ENCODE peak calls at places on chromosomes 3 and 15, in four cellular contexts. One of them, this sample, is unnamed.

GRCh38 chr3:140288575-140288974 is 353.6 kb downstream of the CLSTN2 start:
- DNase-seq in GM12878: no peak
- DNase-seq in SK-N-SH: no peak
- DNase-seq in PC-3: no peak
- DNase-seq in this sample: peak

GRCh38 chr15:96160269-96160668 is 170.2 kb upstream of the NR2F2 start:
- DNase-seq in GM12878: no peak
- DNase-seq in PC-3: no peak
- DNase-seq in SK-N-SH: no peak
- DNase-seq in this sample: no peak

GRCh38 chr3:1439395-1439794 is 346.6 kb downstream of the CNTN6 start:
- DNase-seq in PC-3: no peak
- DNase-seq in SK-N-SH: no peak
- DNase-seq in GM12878: no peak
- DNase-seq in this sample: no peak

GRCh38 chr15:26640601-26641000 is 132.3 kb downstream of the GABRB3 start:
- DNase-seq in SK-N-SH: no peak
- DNase-seq in PC-3: no peak
- DNase-seq in GM12878: no peak
- DNase-seq in this sample: no peak

GRCh38 chr3:88595025-88595424 is 445.3 kb downstream of the C3orf38 start:
- DNase-seq in GM12878: no peak
- DNase-seq in SK-N-SH: no peak
- DNase-seq in PC-3: no peak
- DNase-seq in this sample: no peak

GRCh38 chr3:16441306-16441898 is 72.1 kb downstream of the RFTN1 start:
- DNase-seq in SK-N-SH: peak
- DNase-seq in PC-3: no peak
- DNase-seq in GM12878: no peak
- DNase-seq in this sample: no peak

GRCh38 chr3:9770276-9770812 is 597 bp upstream of the CAMK1 start:
- DNase-seq in GM12878: no peak
- DNase-seq in PC-3: no peak
- DNase-seq in SK-N-SH: peak
- DNase-seq in this sample: no peak

GRCh38 chr3:4841783-4842440 is 137.3 kb upstream of the BHLHE40 start:
- DNase-seq in GM12878: no peak
- DNase-seq in SK-N-SH: no peak
- DNase-seq in PC-3: peak
- DNase-seq in this sample: peak

GRCh38 chr3:54033761-54034160 is 88.6 kb upstream of the CACNA2D3 start:
- DNase-seq in PC-3: no peak
- DNase-seq in GM12878: no peak
- DNase-seq in SK-N-SH: no peak
- DNase-seq in this sample: peak

GRCh38 chr3:74636981-74637380 is 22.5 kb upstream of the CNTN3 start:
- DNase-seq in PC-3: no peak
- DNase-seq in SK-N-SH: no peak
- DNase-seq in GM12878: no peak
- DNase-seq in this sample: no peak

GRCh38 chr3:115903843-115904242 is 280.5 kb downstream of the GAP43 start:
- DNase-seq in SK-N-SH: no peak
- DNase-seq in PC-3: peak
- DNase-seq in GM12878: no peak
- DNase-seq in this sample: no peak

GRCh38 chr3:53260286-53260785 is 4.5 kb upstream of the TKT start:
- DNase-seq in PC-3: no peak
- DNase-seq in SK-N-SH: no peak
- DNase-seq in GM12878: no peak
- DNase-seq in this sample: no peak

GRCh38 chr15:63189955-63190691 is 717 bp downstream of the RAB8B start:
- DNase-seq in GM12878: no peak
- DNase-seq in PC-3: no peak
- DNase-seq in SK-N-SH: no peak
- DNase-seq in this sample: no peak

GRCh38 chr3:44993471-44994205 is 17.6 kb downstream of the EXOSC7 start:
- DNase-seq in PC-3: peak
- DNase-seq in GM12878: no peak
- DNase-seq in SK-N-SH: no peak
- DNase-seq in this sample: peak

GRCh38 chr15:45885801-45886200 is 251.0 kb downstream of the SQOR start:
- DNase-seq in GM12878: no peak
- DNase-seq in PC-3: no peak
- DNase-seq in SK-N-SH: no peak
- DNase-seq in this sample: no peak

GRCh38 chr3:44894485-44894884 is 20.1 kb downstream of the TGM4 start:
- DNase-seq in GM12878: no peak
- DNase-seq in PC-3: no peak
- DNase-seq in SK-N-SH: no peak
- DNase-seq in this sample: no peak

GRCh38 chr15:62607643-62608042 is 434.9 kb upstream of the TPM1 start:
- DNase-seq in SK-N-SH: no peak
- DNase-seq in GM12878: no peak
- DNase-seq in PC-3: no peak
- DNase-seq in this sample: peak

GRCh38 chr15:50163719-50164410 is 18.1 kb upstream of the SLC27A2 start:
- DNase-seq in SK-N-SH: no peak
- DNase-seq in PC-3: no peak
- DNase-seq in GM12878: no peak
- DNase-seq in this sample: peak

GRCh38 chr15:67244966-67245478 is 9.4 kb downstream of the AAGAB start:
- DNase-seq in PC-3: no peak
- DNase-seq in SK-N-SH: no peak
- DNase-seq in GM12878: no peak
- DNase-seq in this sample: no peak

GRCh38 chr15:66785637-66786036 is 83.6 kb downstream of the SMAD6 start:
- DNase-seq in GM12878: no peak
- DNase-seq in PC-3: no peak
- DNase-seq in SK-N-SH: no peak
- DNase-seq in this sample: no peak

GRCh38 chr3:136404056-136404455 is 153.9 kb downstream of the PCCB start:
- DNase-seq in GM12878: no peak
- DNase-seq in SK-N-SH: no peak
- DNase-seq in PC-3: no peak
- DNase-seq in this sample: no peak

GRCh38 chr15:95581595-95581994 is 748.9 kb upstream of the NR2F2 start:
- DNase-seq in PC-3: no peak
- DNase-seq in GM12878: no peak
- DNase-seq in SK-N-SH: no peak
- DNase-seq in this sample: no peak

GRCh38 chr15:24075420-24076089 is 388.4 kb upstream of the NDN start:
- DNase-seq in SK-N-SH: no peak
- DNase-seq in GM12878: no peak
- DNase-seq in PC-3: peak
- DNase-seq in this sample: no peak

GRCh38 chr3:156648086-156648485 is 26.3 kb upstream of the TIPARP start:
- DNase-seq in SK-N-SH: no peak
- DNase-seq in PC-3: no peak
- DNase-seq in GM12878: no peak
- DNase-seq in this sample: peak

GRCh38 chr15:38829086-38829485 is 264.5 kb upstream of the RASGRP1 start:
- DNase-seq in GM12878: no peak
- DNase-seq in PC-3: no peak
- DNase-seq in SK-N-SH: no peak
- DNase-seq in this sample: no peak

GRCh38 chr3:115148142-115148790 is 1.2 kb upstream of the ZBTB20 start:
- DNase-seq in SK-N-SH: no peak
- DNase-seq in PC-3: peak
- DNase-seq in GM12878: no peak
- DNase-seq in this sample: no peak

GRCh38 chr3:193039058-193039457 is 121.4 kb upstream of the MB21D2 start:
- DNase-seq in GM12878: no peak
- DNase-seq in SK-N-SH: no peak
- DNase-seq in PC-3: no peak
- DNase-seq in this sample: no peak

GRCh38 chr3:2036096-2036495 is 62.6 kb upstream of the CNTN4 start:
- DNase-seq in PC-3: no peak
- DNase-seq in GM12878: no peak
- DNase-seq in SK-N-SH: no peak
- DNase-seq in this sample: no peak

GRCh38 chr3:45950686-45951600 is 7.7 kb downstream of the CXCR6 start:
- DNase-seq in PC-3: no peak
- DNase-seq in SK-N-SH: no peak
- DNase-seq in GM12878: no peak
- DNase-seq in this sample: no peak

GRCh38 chr15:73052679-73053397 is 575 bp downstream of the NEO1 start:
- DNase-seq in SK-N-SH: peak
- DNase-seq in GM12878: no peak
- DNase-seq in PC-3: no peak
- DNase-seq in this sample: peak

GRCh38 chr3:112984485-112984884 is 6.3 kb upstream of the GTPBP8 start:
- DNase-seq in SK-N-SH: no peak
- DNase-seq in PC-3: peak
- DNase-seq in GM12878: no peak
- DNase-seq in this sample: no peak

GRCh38 chr3:159185443-159186050 is 383.7 kb downstream of the MFSD1 start:
- DNase-seq in PC-3: no peak
- DNase-seq in GM12878: peak
- DNase-seq in SK-N-SH: no peak
- DNase-seq in this sample: no peak

GRCh38 chr3:9862391-9863235 is 17.4 kb downstream of the CIDEC start:
- DNase-seq in GM12878: no peak
- DNase-seq in PC-3: peak
- DNase-seq in SK-N-SH: peak
- DNase-seq in this sample: no peak

GRCh38 chr3:183342824-183343223 is 85.6 kb downstream of the MCF2L2 start:
- DNase-seq in PC-3: no peak
- DNase-seq in SK-N-SH: no peak
- DNase-seq in GM12878: no peak
- DNase-seq in this sample: no peak

GRCh38 chr3:71537211-71537611 is 46.3 kb downstream of the FOXP1 start:
- DNase-seq in PC-3: peak
- DNase-seq in GM12878: no peak
- DNase-seq in SK-N-SH: no peak
- DNase-seq in this sample: peak

GRCh38 chr3:129064969-129065726 is 4.6 kb downstream of the GP9 start:
- DNase-seq in GM12878: no peak
- DNase-seq in SK-N-SH: no peak
- DNase-seq in PC-3: no peak
- DNase-seq in this sample: no peak

GRCh38 chr15:94312946-94313345 is 81.6 kb downstream of the MCTP2 start:
- DNase-seq in PC-3: no peak
- DNase-seq in SK-N-SH: no peak
- DNase-seq in GM12878: no peak
- DNase-seq in this sample: peak

GRCh38 chr15:94305133-94305532 is 73.8 kb downstream of the MCTP2 start:
- DNase-seq in SK-N-SH: no peak
- DNase-seq in PC-3: no peak
- DNase-seq in GM12878: no peak
- DNase-seq in this sample: peak

DNA sequence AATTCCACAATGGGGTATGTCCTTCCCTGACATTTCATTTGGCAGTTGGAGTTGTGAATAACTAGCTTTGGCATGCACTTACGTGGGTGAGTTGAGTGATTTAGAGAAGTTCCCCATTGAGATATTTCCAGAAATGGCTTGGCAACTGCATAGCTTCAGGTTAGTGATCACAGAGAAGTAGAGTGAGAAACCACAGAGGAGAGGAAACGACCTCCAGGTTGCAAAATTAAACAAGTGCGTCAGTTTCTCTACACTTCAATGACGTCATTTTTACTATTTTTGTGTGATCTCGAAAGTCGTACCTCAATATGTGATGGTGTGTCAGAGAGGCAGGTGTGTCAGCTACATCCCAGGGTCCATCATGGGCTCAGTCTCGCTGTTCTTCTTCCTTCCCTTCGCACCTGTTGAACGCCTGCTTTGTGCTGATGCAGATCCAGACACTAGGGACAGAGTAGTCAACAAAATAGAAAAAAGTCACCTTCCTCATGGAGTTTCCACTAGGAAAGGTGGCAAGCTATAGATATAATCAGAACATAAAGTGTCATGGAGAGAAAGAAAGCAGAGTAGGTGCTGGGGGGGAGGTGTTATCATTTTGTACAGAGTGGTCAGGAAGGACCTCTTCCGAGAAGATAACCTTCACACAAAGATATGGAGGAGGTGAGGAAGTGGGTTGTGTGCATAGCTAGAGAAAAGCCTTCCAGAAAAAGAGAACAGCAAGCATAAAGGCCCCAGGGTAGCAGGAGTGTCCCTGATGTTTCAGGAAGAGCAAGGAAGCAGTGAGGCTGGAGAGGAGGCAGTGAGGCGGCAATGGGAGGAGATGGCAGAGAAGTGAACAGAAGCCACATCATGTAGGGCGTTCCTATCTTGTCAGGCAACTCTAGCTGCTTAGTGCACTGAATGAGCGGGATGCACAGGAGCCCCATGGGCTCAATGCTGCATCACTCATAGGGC is 75.6 kb downstream of the MCTP2 start:
- DNase-seq in SK-N-SH: no peak
- DNase-seq in PC-3: no peak
- DNase-seq in GM12878: peak
- DNase-seq in this sample: peak
- H2AFZ ChIP-seq in SK-N-SH: no peak
- H2AFZ ChIP-seq in PC-3: no peak
- H2AFZ ChIP-seq in GM12878: no peak
- H2AFZ ChIP-seq in this sample: no peak

DNA sequence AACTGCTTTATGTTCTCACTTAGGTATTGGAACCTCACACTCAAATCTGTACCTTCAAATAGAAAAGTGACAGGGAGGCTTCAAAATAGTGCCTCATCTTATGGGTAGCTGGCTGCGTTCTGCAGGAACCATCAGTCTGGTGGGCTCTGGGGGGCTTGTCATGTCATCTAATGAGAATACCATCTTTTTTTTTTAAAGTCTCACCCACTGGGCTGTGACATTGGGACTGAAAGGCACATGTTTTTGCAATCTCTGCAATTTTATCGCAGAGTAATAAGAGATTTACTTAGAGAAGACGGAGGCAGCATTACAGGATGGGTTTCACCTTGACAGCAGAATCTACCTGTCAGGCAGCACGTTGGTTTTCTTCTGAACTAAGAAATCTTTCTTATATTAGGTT is 28.4 kb downstream of the MINDY4B start:
- DNase-seq in GM12878: no peak
- DNase-seq in SK-N-SH: no peak
- DNase-seq in PC-3: no peak
- DNase-seq in this sample: no peak
- H3K4me2 ChIP-seq in GM12878: no peak
- H3K4me2 ChIP-seq in SK-N-SH: no peak
- H3K4me2 ChIP-seq in PC-3: no peak
- H3K4me2 ChIP-seq in this sample: no peak

GRCh38 chr15:74245342-74245931 is 9.3 kb downstream of the CCDC33 start:
- DNase-seq in PC-3: no peak
- DNase-seq in GM12878: no peak
- DNase-seq in SK-N-SH: peak
- DNase-seq in this sample: no peak
- H3K27ac ChIP-seq in PC-3: no peak
- H3K27ac ChIP-seq in GM12878: no peak
- H3K27ac ChIP-seq in SK-N-SH: no peak
- H3K27ac ChIP-seq in this sample: no peak

DNA sequence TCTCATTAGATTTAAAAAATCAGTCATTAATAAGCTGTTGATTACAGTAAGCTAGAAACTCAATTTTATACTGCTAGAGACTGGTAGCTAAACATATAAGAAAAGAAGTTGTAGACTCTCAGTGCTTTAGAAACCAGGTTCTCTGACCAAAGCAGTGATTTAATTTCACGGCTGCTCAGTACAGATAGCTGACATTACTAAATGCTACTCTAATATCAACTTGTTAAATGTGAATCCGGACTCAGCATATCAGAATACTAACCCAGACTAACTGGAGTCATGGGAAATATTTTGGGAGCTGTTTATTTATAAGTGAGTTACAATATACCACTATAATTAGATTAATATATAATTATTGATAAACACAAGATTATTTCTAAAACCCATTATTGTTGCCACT is 80.4 kb downstream of the NEDD4 start:
- DNase-seq in PC-3: no peak
- DNase-seq in SK-N-SH: no peak
- DNase-seq in GM12878: no peak
- DNase-seq in this sample: no peak
- H2AFZ ChIP-seq in PC-3: no peak
- H2AFZ ChIP-seq in SK-N-SH: no peak
- H2AFZ ChIP-seq in GM12878: no peak
- H2AFZ ChIP-seq in this sample: no peak

This sample was measured in mammary epithelial cell.